ENCODE peak calls at places on chromosomes 5 and 9, in five cellular contexts. D, M, A, Z and C are unnamed samples.

GRCh38 chr5:144187699-144188294 is 17.1 kb downstream of the KCTD16 start:
- DNase-seq in D (no peak), Z (peak; percentile 45), A (no peak), M (no peak), C (peak; percentile 27)

GRCh38 chr9:129624947-129625346 is 1.0 kb upstream of the NTMT1 start:
- DNase-seq in M (no peak), D (no peak), A (no peak), Z (no peak), C (peak; percentile 66)

GRCh38 chr5:159655757-159656409 is 260.4 kb upstream of the ADRA1B start:
- DNase-seq in Z (no peak), A (no peak), D (no peak), M (no peak), C (no peak)

GRCh38 chr5:127840809-127841208 is 137.6 kb downstream of the CCDC192 start:
- DNase-seq in M (no peak), D (no peak), Z (no peak), A (no peak), C (no peak)

GRCh38 chr9:94922098-94922607 is 195.7 kb downstream of the AOPEP start:
- DNase-seq in A (no peak), D (no peak), M (no peak), Z (no peak), C (peak; percentile 91)

GRCh38 chr9:134838651-134839431 is 41.8 kb upstream of the FCN2 start:
- DNase-seq in D (no peak), A (no peak), M (no peak), Z (no peak), C (no peak)

GRCh38 chr9:22229069-22229468 is 217.6 kb upstream of the DMRTA1 start:
- DNase-seq in D (no peak), Z (no peak), A (no peak), M (no peak), C (no peak)

GRCh38 chr5:102738037-102738436 is 17.1 kb upstream of the PAM start:
- DNase-seq in M (no peak), A (no peak), D (no peak), Z (no peak), C (no peak)

GRCh38 chr9:136552117-136552685 is 6.4 kb upstream of the NOTCH1 start:
- DNase-seq in D (no peak), M (no peak), Z (no peak), A (no peak), C (no peak)

GRCh38 chr5:1760656-1761452 is 38.8 kb downstream of the MRPL36 start:
- DNase-seq in D (peak; percentile 46), A (no peak), M (no peak), Z (no peak), C (no peak)

GRCh38 chr9:105244996-105245719 is 707 bp downstream of the SLC44A1 start:
- DNase-seq in Z (peak; percentile 60), A (no peak), M (no peak), D (peak; percentile 86), C (no peak)

GRCh38 chr5:92800360-92800759 is 780.7 kb downstream of the NR2F1-AS1 start:
- DNase-seq in M (no peak), A (no peak), Z (peak; percentile 1), D (no peak), C (no peak)

GRCh38 chr5:132260714-132261615 is 3.5 kb downstream of the PDLIM4 start:
- DNase-seq in M (peak; percentile 72), Z (no peak), D (peak; percentile 23), A (no peak), C (no peak)

GRCh38 chr5:126446498-126447224 is 23.5 kb downstream of the GRAMD2B start:
- DNase-seq in Z (no peak), A (no peak), D (no peak), M (peak; percentile 71), C (no peak)

GRCh38 chr5:132813599-132814440 is 718 bp downstream of the SOWAHA start:
- DNase-seq in Z (peak; percentile 86), D (peak; percentile 80), A (no peak), M (no peak), C (no peak)

GRCh38 chr9:26673276-26673675 is 219.3 kb downstream of the CAAP1 start:
- DNase-seq in Z (no peak), D (no peak), M (no peak), A (no peak), C (no peak)

GRCh38 chr5:7875151-7875550 is 6.2 kb downstream of the MTRR start:
- DNase-seq in D (no peak), A (no peak), Z (no peak), M (no peak), C (no peak)

GRCh38 chr9:21684831-21685362 is 117.5 kb upstream of the MTAP start:
- DNase-seq in A (peak; percentile 99), M (peak; percentile 99), D (no peak), Z (no peak), C (peak; percentile 57)

GRCh38 chr9:136506425-136506824 is 23.6 kb upstream of the SEC16A start:
- DNase-seq in D (no peak), M (no peak), Z (no peak), A (no peak), C (no peak)

GRCh38 chr9:136122425-136123383 is 4.0 kb upstream of the TMEM250 start:
- DNase-seq in Z (peak; percentile 93), D (peak; percentile 92), M (no peak), A (no peak), C (peak; percentile 32)

GRCh38 chr5:100550531-100551036 is 15.4 kb downstream of the FAM174A start:
- DNase-seq in D (no peak), A (no peak), Z (no peak), M (no peak), C (no peak)

GRCh38 chr5:71601222-71602026 is 14.3 kb downstream of the MCCC2 start:
- DNase-seq in Z (peak; percentile 65), A (peak; percentile 91), M (peak; percentile 95), D (peak; percentile 50), C (peak; percentile 74)

GRCh38 chr5:134070979-134071849 is 43.3 kb upstream of the TCF7 start:
- DNase-seq in D (peak; percentile 75), A (no peak), Z (no peak), M (no peak), C (peak; percentile 72)

GRCh38 chr5:159410480-159410879 is 80.2 kb upstream of the IL12B start:
- DNase-seq in D (no peak), A (no peak), M (no peak), Z (no peak), C (no peak)

GRCh38 chr9:137045294-137046093 is 483 bp downstream of the NPDC1 start:
- DNase-seq in D (peak; percentile 75), A (no peak), M (no peak), Z (peak; percentile 81), C (no peak)

GRCh38 chr5:79935992-79936643 is 54.9 kb downstream of the MTX3 start:
- DNase-seq in M (no peak), Z (no peak), A (no peak), D (no peak), C (no peak)

GRCh38 chr9:136695955-136696354 is 8.7 kb upstream of the AGPAT2 start:
- DNase-seq in M (no peak), D (peak; percentile 47), A (no peak), Z (no peak), C (no peak)

GRCh38 chr5:5704352-5704751 is 281.9 kb downstream of the ICE1 start:
- DNase-seq in M (no peak), A (no peak), Z (no peak), D (no peak), C (no peak)

GRCh38 chr5:66595877-66596790 is at the start of gene MAST4:
- DNase-seq in A (peak; percentile 7), M (peak; percentile 16), Z (peak; percentile 92), D (peak; percentile 97), C (peak; percentile 50)

DNA sequence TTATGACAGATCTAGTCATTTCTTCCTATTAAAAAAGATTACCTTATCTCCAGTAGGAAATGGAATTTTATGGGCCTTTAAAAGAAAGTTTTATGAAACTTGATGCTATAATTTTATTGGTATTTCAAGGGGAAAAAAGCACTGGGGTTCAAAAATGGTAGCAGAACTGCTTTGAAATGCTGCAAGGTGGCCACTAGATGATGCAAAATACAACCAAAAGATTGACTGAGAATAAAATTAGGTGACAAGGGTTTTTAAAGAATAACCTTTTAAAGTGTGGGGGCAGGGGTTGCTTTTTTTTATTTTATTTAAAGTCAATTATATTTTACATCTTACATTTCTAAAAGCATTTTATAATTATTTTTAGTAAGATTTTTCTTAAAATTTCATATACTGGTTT is 61.7 kb downstream of the KLF9 start:
- DNase-seq in M (no peak), A (no peak), D (no peak), Z (no peak), C (no peak)
- TF ChIP-seq SIN3A in M (no peak), A (no peak), D (no peak), Z (no peak), C (no peak)

GRCh38 chr5:111857067-111857466 is 100.1 kb upstream of the NREP start:
- DNase-seq in A (no peak), D (no peak), M (no peak), Z (no peak), C (no peak)

GRCh38 chr5:111859533-111860270 is 102.7 kb upstream of the NREP start:
- DNase-seq in D (no peak), M (no peak), A (no peak), Z (no peak), C (no peak)

GRCh38 chr5:111855356-111855755 is 98.4 kb upstream of the NREP start:
- DNase-seq in A (no peak), M (no peak), D (no peak), Z (no peak), C (no peak)

GRCh38 chr5:111857633-111858032 is 100.6 kb upstream of the NREP start:
- DNase-seq in M (no peak), D (no peak), A (no peak), Z (no peak), C (no peak)

GRCh38 chr5:111859031-111859430 is 102.0 kb upstream of the NREP start:
- DNase-seq in M (no peak), A (no peak), Z (no peak), D (no peak), C (no peak)
- TF ChIP-seq SIN3A in M (no peak), A (no peak), Z (no peak), D (no peak), C (no peak)

GRCh38 chr5:69444127-69444754 is 29.3 kb downstream of the MARVELD2 start:
- DNase-seq in A (no peak), D (peak; percentile 23), M (no peak), Z (no peak), C (peak; percentile 95)
- TF ChIP-seq SIN3A in A (no peak), D (no peak), M (no peak), Z (no peak), C (no peak)

DNA sequence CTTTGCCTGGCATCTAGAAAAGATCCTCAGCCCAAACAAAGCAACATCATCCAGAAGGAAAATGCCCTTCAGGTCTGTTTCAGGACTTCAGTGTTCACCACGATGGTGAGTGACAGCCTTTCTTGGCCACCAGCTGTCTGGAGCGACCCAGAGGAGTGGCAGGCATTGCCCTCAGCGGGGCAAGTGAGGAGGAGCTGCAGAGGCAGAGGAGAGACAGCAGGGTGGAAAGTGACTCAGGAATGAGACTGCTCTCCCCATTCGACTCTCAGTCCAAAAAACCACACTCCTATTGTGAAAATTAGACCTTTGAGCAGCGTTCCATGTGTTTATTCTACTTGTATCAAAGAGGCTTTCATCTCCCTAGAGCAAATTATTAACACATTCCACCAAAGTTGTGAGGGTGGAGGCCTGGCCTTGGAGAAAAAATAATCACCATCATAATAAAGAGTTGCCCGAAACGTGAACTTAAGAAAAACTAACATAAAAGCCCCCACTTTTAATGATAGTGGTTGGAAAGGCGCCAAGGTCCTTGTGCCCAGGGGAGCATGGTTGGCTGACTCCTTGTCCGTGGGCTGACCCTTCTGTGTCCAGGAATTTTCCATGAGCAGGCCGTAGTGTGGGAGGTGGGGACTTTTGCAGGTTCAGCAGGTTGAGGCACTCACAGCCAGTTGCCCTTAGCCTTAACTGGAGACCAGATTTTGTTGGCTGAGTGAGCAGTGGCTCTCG is 125.7 kb upstream of the ANKRD55 start:
- DNase-seq in A (no peak), D (no peak), Z (no peak), M (peak; percentile 31), C (peak; percentile 100)
- TF ChIP-seq SIN3A in A (no peak), D (no peak), Z (no peak), M (no peak), C (no peak)